ENCODE peak calls at places on chromosomes 7 and 10, in nine cellular contexts. One of them, this sample, is unnamed.

GRCh38 chr10:49135575-49136313 is 1.9 kb upstream of the FAM170B start:
- DNase-seq in heart right ventricle: peak
- DNase-seq in dorsolateral prefrontal cortex: no peak
- DNase-seq in HFFc6: no peak
- DNase-seq in cardiac fibroblast: peak
- DNase-seq in left lung: no peak
- DNase-seq in esophagus muscularis mucosa: no peak
- DNase-seq in AG04449: no peak
- DNase-seq in endothelial cell: no peak
- DNase-seq in this sample: no peak

GRCh38 chr7:20591086-20591485 is 24.4 kb upstream of the ABCB5 start:
- DNase-seq in heart right ventricle: no peak
- DNase-seq in HFFc6: no peak
- DNase-seq in esophagus muscularis mucosa: no peak
- DNase-seq in dorsolateral prefrontal cortex: no peak
- DNase-seq in left lung: no peak
- DNase-seq in cardiac fibroblast: no peak
- DNase-seq in AG04449: no peak
- DNase-seq in endothelial cell: no peak
- DNase-seq in this sample: no peak

GRCh38 chr7:95581446-95581845 is 14.9 kb downstream of the PDK4 start:
- DNase-seq in esophagus muscularis mucosa: no peak
- DNase-seq in cardiac fibroblast: no peak
- DNase-seq in left lung: no peak
- DNase-seq in AG04449: no peak
- DNase-seq in HFFc6: no peak
- DNase-seq in endothelial cell: no peak
- DNase-seq in dorsolateral prefrontal cortex: no peak
- DNase-seq in heart right ventricle: no peak
- DNase-seq in this sample: no peak

GRCh38 chr10:128286413-128287097 is 160.3 kb upstream of the MKI67 start:
- DNase-seq in endothelial cell: peak
- DNase-seq in esophagus muscularis mucosa: no peak
- DNase-seq in heart right ventricle: no peak
- DNase-seq in AG04449: no peak
- DNase-seq in left lung: no peak
- DNase-seq in cardiac fibroblast: no peak
- DNase-seq in HFFc6: no peak
- DNase-seq in dorsolateral prefrontal cortex: no peak
- DNase-seq in this sample: no peak

GRCh38 chr7:119514326-119514725 is 758.6 kb upstream of the KCND2 start:
- DNase-seq in heart right ventricle: no peak
- DNase-seq in HFFc6: no peak
- DNase-seq in esophagus muscularis mucosa: no peak
- DNase-seq in cardiac fibroblast: peak
- DNase-seq in AG04449: no peak
- DNase-seq in dorsolateral prefrontal cortex: no peak
- DNase-seq in left lung: no peak
- DNase-seq in endothelial cell: no peak
- DNase-seq in this sample: no peak

GRCh38 chr7:29957921-29958320 is 31.7 kb downstream of the SCRN1 start:
- DNase-seq in cardiac fibroblast: no peak
- DNase-seq in left lung: no peak
- DNase-seq in endothelial cell: no peak
- DNase-seq in AG04449: no peak
- DNase-seq in dorsolateral prefrontal cortex: no peak
- DNase-seq in heart right ventricle: no peak
- DNase-seq in HFFc6: no peak
- DNase-seq in esophagus muscularis mucosa: no peak
- DNase-seq in this sample: no peak

GRCh38 chr7:93194368-93194767 is 31.9 kb downstream of the HEPACAM2 start:
- DNase-seq in cardiac fibroblast: peak
- DNase-seq in endothelial cell: no peak
- DNase-seq in dorsolateral prefrontal cortex: no peak
- DNase-seq in AG04449: no peak
- DNase-seq in HFFc6: peak
- DNase-seq in esophagus muscularis mucosa: no peak
- DNase-seq in left lung: no peak
- DNase-seq in heart right ventricle: no peak
- DNase-seq in this sample: no peak

GRCh38 chr7:2972531-2973161 is 71.0 kb downstream of the CARD11 start:
- DNase-seq in esophagus muscularis mucosa: no peak
- DNase-seq in HFFc6: no peak
- DNase-seq in AG04449: no peak
- DNase-seq in heart right ventricle: no peak
- DNase-seq in cardiac fibroblast: no peak
- DNase-seq in dorsolateral prefrontal cortex: no peak
- DNase-seq in left lung: no peak
- DNase-seq in endothelial cell: no peak
- DNase-seq in this sample: no peak

GRCh38 chr7:40885503-40885902 is 750.7 kb downstream of the SUGCT start:
- DNase-seq in cardiac fibroblast: peak
- DNase-seq in AG04449: no peak
- DNase-seq in heart right ventricle: no peak
- DNase-seq in HFFc6: peak
- DNase-seq in dorsolateral prefrontal cortex: no peak
- DNase-seq in esophagus muscularis mucosa: no peak
- DNase-seq in endothelial cell: no peak
- DNase-seq in left lung: no peak
- DNase-seq in this sample: peak

GRCh38 chr7:2478387-2478760 is 2.2 kb upstream of the GRIFIN start:
- DNase-seq in cardiac fibroblast: peak
- DNase-seq in endothelial cell: no peak
- DNase-seq in dorsolateral prefrontal cortex: no peak
- DNase-seq in left lung: no peak
- DNase-seq in heart right ventricle: peak
- DNase-seq in AG04449: no peak
- DNase-seq in esophagus muscularis mucosa: no peak
- DNase-seq in HFFc6: no peak
- DNase-seq in this sample: no peak

GRCh38 chr7:102891693-102892261 is 21.0 kb upstream of the LRRC17 start:
- DNase-seq in AG04449: peak
- DNase-seq in heart right ventricle: peak
- DNase-seq in endothelial cell: no peak
- DNase-seq in left lung: no peak
- DNase-seq in HFFc6: peak
- DNase-seq in dorsolateral prefrontal cortex: peak
- DNase-seq in esophagus muscularis mucosa: no peak
- DNase-seq in cardiac fibroblast: peak
- DNase-seq in this sample: peak

GRCh38 chr7:83532229-83532628 is 116.7 kb downstream of the SEMA3E start:
- DNase-seq in endothelial cell: no peak
- DNase-seq in heart right ventricle: no peak
- DNase-seq in dorsolateral prefrontal cortex: no peak
- DNase-seq in AG04449: no peak
- DNase-seq in HFFc6: no peak
- DNase-seq in cardiac fibroblast: peak
- DNase-seq in esophagus muscularis mucosa: no peak
- DNase-seq in left lung: no peak
- DNase-seq in this sample: no peak

GRCh38 chr10:680146-680545 is 9.3 kb downstream of the DIP2C start:
- DNase-seq in HFFc6: no peak
- DNase-seq in cardiac fibroblast: no peak
- DNase-seq in heart right ventricle: no peak
- DNase-seq in esophagus muscularis mucosa: peak
- DNase-seq in AG04449: no peak
- DNase-seq in endothelial cell: no peak
- DNase-seq in left lung: no peak
- DNase-seq in dorsolateral prefrontal cortex: no peak
- DNase-seq in this sample: no peak

GRCh38 chr10:97169911-97170693 is 15.7 kb downstream of the SLIT1 start:
- DNase-seq in heart right ventricle: peak
- DNase-seq in AG04449: no peak
- DNase-seq in HFFc6: no peak
- DNase-seq in cardiac fibroblast: no peak
- DNase-seq in endothelial cell: no peak
- DNase-seq in dorsolateral prefrontal cortex: peak
- DNase-seq in left lung: peak
- DNase-seq in esophagus muscularis mucosa: no peak
- DNase-seq in this sample: no peak

GRCh38 chr10:71964669-71965515 is 697 bp downstream of the CHST3 start:
- DNase-seq in esophagus muscularis mucosa: no peak
- DNase-seq in left lung: peak
- DNase-seq in dorsolateral prefrontal cortex: no peak
- DNase-seq in endothelial cell: peak
- DNase-seq in cardiac fibroblast: peak
- DNase-seq in heart right ventricle: peak
- DNase-seq in HFFc6: peak
- DNase-seq in AG04449: no peak
- DNase-seq in this sample: no peak

GRCh38 chr7:55271069-55271468 is 94.1 kb upstream of the LANCL2 start:
- DNase-seq in endothelial cell: no peak
- DNase-seq in esophagus muscularis mucosa: peak
- DNase-seq in dorsolateral prefrontal cortex: no peak
- DNase-seq in AG04449: no peak
- DNase-seq in HFFc6: no peak
- DNase-seq in cardiac fibroblast: peak
- DNase-seq in left lung: no peak
- DNase-seq in heart right ventricle: no peak
- DNase-seq in this sample: no peak
- TF ChIP-seq CTCF in endothelial cell: no peak
- TF ChIP-seq CTCF in esophagus muscularis mucosa: no peak
- TF ChIP-seq CTCF in dorsolateral prefrontal cortex: no peak
- TF ChIP-seq CTCF in AG04449: peak
- TF ChIP-seq CTCF in HFFc6: peak
- TF ChIP-seq CTCF in cardiac fibroblast: peak
- TF ChIP-seq CTCF in left lung: no peak
- TF ChIP-seq CTCF in heart right ventricle: no peak
- TF ChIP-seq CTCF in this sample: peak

DNA sequence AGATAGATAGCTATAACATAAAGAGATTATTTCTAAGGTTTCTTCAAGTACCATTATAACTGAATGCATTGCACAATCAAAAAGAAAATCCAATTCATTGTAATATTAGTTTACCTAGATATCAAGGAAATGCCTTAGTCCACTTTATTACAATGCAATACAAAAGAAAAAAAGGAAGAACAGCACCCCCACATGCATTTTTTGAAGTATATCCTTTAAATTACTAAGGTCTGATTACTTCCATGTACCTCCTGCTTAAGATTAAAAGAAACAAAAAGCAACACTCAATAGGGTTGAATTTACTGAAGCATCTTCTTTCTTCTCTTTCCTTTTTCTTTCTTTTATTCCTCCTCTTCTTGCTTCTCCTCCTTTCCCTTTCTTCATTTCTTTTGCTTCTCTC is 973.8 kb upstream of the LRRTM3 start:
- DNase-seq in esophagus muscularis mucosa: no peak
- DNase-seq in endothelial cell: no peak
- DNase-seq in AG04449: no peak
- DNase-seq in dorsolateral prefrontal cortex: no peak
- DNase-seq in HFFc6: no peak
- DNase-seq in left lung: no peak
- DNase-seq in cardiac fibroblast: no peak
- DNase-seq in heart right ventricle: no peak
- DNase-seq in this sample: no peak
- TF ChIP-seq CTCF in esophagus muscularis mucosa: no peak
- TF ChIP-seq CTCF in endothelial cell: no peak
- TF ChIP-seq CTCF in AG04449: no peak
- TF ChIP-seq CTCF in dorsolateral prefrontal cortex: no peak
- TF ChIP-seq CTCF in HFFc6: no peak
- TF ChIP-seq CTCF in left lung: no peak
- TF ChIP-seq CTCF in cardiac fibroblast: no peak
- TF ChIP-seq CTCF in heart right ventricle: no peak
- TF ChIP-seq CTCF in this sample: no peak

DNA sequence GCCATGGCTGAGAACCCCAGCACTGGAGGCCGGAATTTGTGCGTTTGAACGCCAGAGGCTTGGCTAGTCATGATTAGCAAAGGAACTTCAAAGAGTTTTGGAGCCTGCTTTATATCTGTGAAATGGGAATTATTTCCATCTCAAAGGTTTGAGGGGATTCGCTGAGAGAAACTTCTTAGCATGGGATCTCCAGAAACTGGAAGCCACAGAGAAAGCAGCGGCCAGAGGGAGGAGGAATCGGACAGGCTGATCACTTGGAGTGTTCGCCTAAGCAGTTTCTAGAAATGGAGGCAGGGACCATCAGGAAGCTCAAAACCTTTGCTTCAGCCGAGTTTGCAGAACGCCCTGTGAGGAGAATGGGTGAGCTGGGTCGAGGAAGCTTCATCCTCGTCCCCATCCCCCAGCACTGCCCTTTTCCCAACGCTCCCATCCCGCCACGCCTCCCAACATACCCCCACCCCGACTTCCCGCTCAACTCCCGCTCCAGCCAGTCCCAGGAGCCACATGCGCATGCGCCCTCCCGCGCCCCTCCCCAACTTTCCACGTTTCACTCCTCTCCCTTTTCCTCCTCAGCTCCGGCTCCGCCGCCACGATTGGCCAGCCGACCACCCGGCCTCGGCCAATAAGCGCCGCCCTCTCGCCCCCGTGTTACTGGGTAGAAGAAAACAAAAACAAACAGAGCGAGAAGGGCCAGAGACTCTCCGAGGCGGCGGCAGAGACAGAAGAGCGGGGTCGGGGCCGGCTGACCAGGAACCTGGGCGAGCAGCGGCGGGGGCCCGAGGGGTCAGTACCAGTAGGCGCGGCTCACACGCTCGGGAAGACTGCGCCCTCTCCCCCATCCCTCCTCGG is at the start of gene PDCD4:
- DNase-seq in endothelial cell: peak
- DNase-seq in dorsolateral prefrontal cortex: peak
- DNase-seq in esophagus muscularis mucosa: peak
- DNase-seq in HFFc6: peak
- DNase-seq in cardiac fibroblast: peak
- DNase-seq in left lung: peak
- DNase-seq in AG04449: peak
- DNase-seq in heart right ventricle: peak
- DNase-seq in this sample: peak
- TF ChIP-seq CTCF in endothelial cell: no peak
- TF ChIP-seq CTCF in dorsolateral prefrontal cortex: no peak
- TF ChIP-seq CTCF in esophagus muscularis mucosa: no peak
- TF ChIP-seq CTCF in HFFc6: no peak
- TF ChIP-seq CTCF in cardiac fibroblast: no peak
- TF ChIP-seq CTCF in left lung: no peak
- TF ChIP-seq CTCF in AG04449: no peak
- TF ChIP-seq CTCF in heart right ventricle: no peak
- TF ChIP-seq CTCF in this sample: no peak

GRCh38 chr10:11386044-11386443 is 225.4 kb downstream of the USP6NL start:
- DNase-seq in heart right ventricle: no peak
- DNase-seq in left lung: no peak
- DNase-seq in cardiac fibroblast: no peak
- DNase-seq in AG04449: no peak
- DNase-seq in HFFc6: no peak
- DNase-seq in dorsolateral prefrontal cortex: no peak
- DNase-seq in endothelial cell: no peak
- DNase-seq in esophagus muscularis mucosa: no peak
- DNase-seq in this sample: no peak

GRCh38 chr10:11392776-11393175 is 218.7 kb downstream of the USP6NL start:
- DNase-seq in endothelial cell: no peak
- DNase-seq in HFFc6: no peak
- DNase-seq in heart right ventricle: no peak
- DNase-seq in left lung: no peak
- DNase-seq in esophagus muscularis mucosa: no peak
- DNase-seq in cardiac fibroblast: no peak
- DNase-seq in AG04449: no peak
- DNase-seq in dorsolateral prefrontal cortex: no peak
- DNase-seq in this sample: no peak

GRCh38 chr10:11387044-11387443 is 224.4 kb downstream of the USP6NL start:
- DNase-seq in HFFc6: no peak
- DNase-seq in AG04449: no peak
- DNase-seq in cardiac fibroblast: peak
- DNase-seq in left lung: no peak
- DNase-seq in heart right ventricle: no peak
- DNase-seq in dorsolateral prefrontal cortex: no peak
- DNase-seq in esophagus muscularis mucosa: no peak
- DNase-seq in endothelial cell: no peak
- DNase-seq in this sample: no peak

GRCh38 chr10:11388996-11389395 is 222.5 kb downstream of the USP6NL start:
- DNase-seq in left lung: no peak
- DNase-seq in HFFc6: no peak
- DNase-seq in esophagus muscularis mucosa: no peak
- DNase-seq in AG04449: no peak
- DNase-seq in heart right ventricle: no peak
- DNase-seq in dorsolateral prefrontal cortex: no peak
- DNase-seq in cardiac fibroblast: no peak
- DNase-seq in endothelial cell: no peak
- DNase-seq in this sample: no peak
- TF ChIP-seq CTCF in left lung: no peak
- TF ChIP-seq CTCF in HFFc6: no peak
- TF ChIP-seq CTCF in esophagus muscularis mucosa: no peak
- TF ChIP-seq CTCF in AG04449: no peak
- TF ChIP-seq CTCF in heart right ventricle: no peak
- TF ChIP-seq CTCF in dorsolateral prefrontal cortex: no peak
- TF ChIP-seq CTCF in cardiac fibroblast: no peak
- TF ChIP-seq CTCF in endothelial cell: no peak
- TF ChIP-seq CTCF in this sample: no peak

This sample was measured in retinal pigment epithelial cell.